ENCODE peak calls at places on chromosomes 12 and 14, in five cellular contexts. M is psoas muscle, N is mammary epithelial cell, Q is breast epithelium, R is GM06990. L is an unnamed sample.

GRCh38 chr14:37591311-37591940 is 3.6 kb downstream of the FOXA1 start:
- DNase-seq in M (no peak), N (no peak), Q (no peak), R (no peak), L (no peak)

GRCh38 chr14:92035890-92036289 is 4.0 kb downstream of the TRIP11 start:
- DNase-seq in M (no peak), N (no peak), Q (no peak), R (no peak), L (no peak)

GRCh38 chr12:104334581-104334980 is 31.0 kb downstream of the EID3 start:
- DNase-seq in M (no peak), N (no peak), Q (no peak), R (no peak), L (no peak)

GRCh38 chr14:41606249-41607118 is at the start of gene LRFN5:
- DNase-seq in M (peak), N (no peak), Q (no peak), R (no peak), L (no peak)

GRCh38 chr12:65891987-65892481 is 67.8 kb downstream of the HMGA2 start:
- DNase-seq in M (peak), N (peak), Q (peak), R (no peak), L (no peak)

GRCh38 chr12:54357802-54358619 is 6.3 kb downstream of the GPR84 start:
- DNase-seq in M (no peak), N (no peak), Q (no peak), R (no peak), L (no peak)

GRCh38 chr12:94245984-94246383 is 97.6 kb downstream of the PLXNC1 start:
- DNase-seq in M (no peak), N (no peak), Q (no peak), R (no peak), L (no peak)

GRCh38 chr14:23123419-23123818 is 4.4 kb upstream of the CEBPE start:
- DNase-seq in M (peak), N (no peak), Q (peak), R (no peak), L (no peak)

GRCh38 chr12:127559349-127560040 is 707.5 kb upstream of the TMEM132C start:
- DNase-seq in M (no peak), N (peak), Q (no peak), R (no peak), L (no peak)

GRCh38 chr14:61564623-61565091 is 130.7 kb upstream of the HIF1A start:
- DNase-seq in M (no peak), N (peak), Q (no peak), R (no peak), L (no peak)

GRCh38 chr12:2893007-2893406 is 2.3 kb downstream of the TULP3 start:
- DNase-seq in M (no peak), N (peak), Q (no peak), R (no peak), L (no peak)

GRCh38 chr12:105343836-105344235 is 13.3 kb downstream of the C12orf75 start:
- DNase-seq in M (no peak), N (no peak), Q (no peak), R (no peak), L (no peak)

GRCh38 chr14:70753518-70753953 is 55.8 kb downstream of the MAP3K9 start:
- DNase-seq in M (no peak), N (no peak), Q (no peak), R (no peak), L (no peak)

GRCh38 chr14:50007123-50007903 is 109.1 kb downstream of the VCPKMT start:
- DNase-seq in M (no peak), N (peak), Q (no peak), R (no peak), L (no peak)

GRCh38 chr14:90981658-90982057 is 78.8 kb downstream of the RPS6KA5 start:
- DNase-seq in M (no peak), N (no peak), Q (no peak), R (no peak), L (no peak)

GRCh38 chr14:69088523-69089445 is 64.1 kb downstream of the DCAF5 start:
- DNase-seq in M (no peak), N (peak), Q (peak), R (no peak), L (no peak)

DNA sequence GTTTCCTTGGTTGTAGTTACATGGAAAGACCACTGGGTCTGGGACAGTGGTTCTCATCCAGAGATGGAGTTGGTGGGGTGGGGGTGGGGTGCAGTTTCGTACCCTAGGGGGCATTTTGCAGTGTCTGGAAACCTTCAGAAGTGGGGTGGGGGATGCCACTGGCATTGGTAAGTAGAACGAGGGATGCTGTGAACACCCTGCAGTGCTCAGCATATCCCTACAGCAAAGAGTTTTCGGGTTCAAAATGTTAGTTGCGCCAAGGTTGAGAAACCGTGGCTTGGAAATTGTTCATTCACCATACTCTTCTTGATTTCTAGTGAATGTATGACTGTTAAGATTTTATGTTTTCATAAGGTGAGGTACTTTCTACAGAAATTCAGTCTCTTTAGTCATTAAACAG is 28.7 kb downstream of the TRAF3 start:
- DNase-seq in M (no peak), N (no peak), Q (no peak), R (no peak), L (no peak)
- TF ChIP-seq CTCF in M (no peak), N (no peak), Q (no peak), R (no peak), L (peak)

GRCh38 chr12:49489154-49489553 is 49.7 kb upstream of the KCNH3 start:
- DNase-seq in M (no peak), N (no peak), Q (no peak), R (no peak), L (no peak)
- TF ChIP-seq CTCF in M (no peak), N (no peak), Q (no peak), R (no peak), L (no peak)

DNA sequence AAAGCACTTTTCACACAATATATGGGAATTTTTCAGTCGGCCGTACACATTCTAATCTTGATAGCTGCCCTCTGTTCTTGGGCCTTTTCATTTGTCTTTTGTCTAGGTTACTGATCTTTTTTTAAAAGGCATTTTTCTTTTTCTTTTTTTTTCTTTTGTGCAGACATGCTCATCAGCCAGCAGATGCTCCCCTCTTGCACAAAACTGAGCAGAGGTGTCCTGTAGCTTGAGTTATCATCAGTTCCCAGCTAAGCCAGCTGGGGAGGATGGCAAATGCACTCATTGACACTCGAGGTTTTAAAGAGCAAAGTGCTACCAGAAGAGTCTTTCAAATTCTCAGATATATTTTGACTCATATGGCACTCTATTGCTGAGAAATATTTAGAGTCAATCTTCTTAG is 913.9 kb upstream of the SEL1L start:
- DNase-seq in M (no peak), N (no peak), Q (no peak), R (no peak), L (no peak)
- TF ChIP-seq CTCF in M (no peak), N (no peak), Q (no peak), R (no peak), L (no peak)

DNA sequence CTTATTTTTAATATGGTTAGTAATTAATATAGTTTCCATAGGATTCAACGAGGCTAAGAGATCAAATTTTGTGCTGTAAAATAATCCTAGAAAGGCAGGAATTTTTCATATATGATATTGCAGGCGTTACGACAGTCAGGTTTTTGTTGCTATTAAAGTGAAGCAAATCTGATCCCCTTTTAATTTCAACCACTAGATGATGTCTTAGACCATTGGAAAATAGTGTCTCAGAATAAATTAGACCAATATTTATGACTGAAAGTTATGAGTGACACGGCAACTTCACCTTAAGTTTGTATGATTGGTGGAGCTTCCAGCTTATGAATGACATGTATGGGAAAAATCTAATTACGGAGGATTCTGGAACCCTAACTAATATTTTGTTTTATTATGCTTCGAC is 2.5 kb downstream of the TPH2 start:
- DNase-seq in M (no peak), N (no peak), Q (no peak), R (no peak), L (no peak)
- TF ChIP-seq CTCF in M (no peak), N (no peak), Q (no peak), R (no peak), L (no peak)

GRCh38 chr14:73746540-73747385 is 32.6 kb upstream of the PNMA1 start:
- DNase-seq in M (no peak), N (no peak), Q (no peak), R (no peak), L (no peak)
- TF ChIP-seq CTCF in M (no peak), N (peak), Q (peak), R (no peak), L (no peak)

GRCh38 chr12:121816925-121817647 is 13.3 kb downstream of the SETD1B start:
- DNase-seq in M (peak), N (no peak), Q (no peak), R (no peak), L (no peak)
- TF ChIP-seq CTCF in M (no peak), N (no peak), Q (no peak), R (no peak), L (no peak)

GRCh38 chr14:100679707-100680438 is 46.8 kb upstream of the DLK1 start:
- DNase-seq in M (peak), N (no peak), Q (peak), R (no peak), L (peak)
- TF ChIP-seq CTCF in M (no peak), N (no peak), Q (no peak), R (no peak), L (no peak)

DNA sequence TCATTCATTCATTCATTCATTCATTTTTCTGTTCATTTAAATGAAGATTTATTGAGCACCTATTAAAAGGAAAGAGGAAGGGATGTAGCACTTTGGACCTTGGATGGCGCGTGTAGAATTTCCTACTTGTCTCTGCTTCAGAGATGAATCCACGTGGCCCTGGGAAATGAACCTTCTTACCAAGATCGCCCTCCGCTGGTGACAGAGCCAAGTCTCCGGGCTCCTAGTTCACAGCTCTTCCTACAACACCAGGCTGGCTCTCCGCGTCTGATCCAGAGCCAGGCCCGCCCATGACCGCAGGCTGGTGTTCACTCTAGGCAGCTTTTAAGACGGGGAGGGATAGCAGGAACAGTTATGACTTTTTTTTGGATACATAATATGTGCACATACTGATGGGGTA is 70.9 kb upstream of the PIWIL1 start:
- DNase-seq in M (no peak), N (no peak), Q (peak), R (no peak), L (no peak)
- TF ChIP-seq CTCF in M (no peak), N (no peak), Q (peak), R (no peak), L (no peak)

GRCh38 chr12:112468041-112468440 is 49.3 kb downstream of the PTPN11 start:
- DNase-seq in M (no peak), N (no peak), Q (no peak), R (no peak), L (no peak)

GRCh38 chr12:112473056-112473455 is 54.3 kb downstream of the PTPN11 start:
- DNase-seq in M (no peak), N (no peak), Q (no peak), R (no peak), L (no peak)
- TF ChIP-seq CTCF in M (no peak), N (peak), Q (no peak), R (peak), L (no peak)

GRCh38 chr14:45990252-45990651 is 661.3 kb downstream of the RPL10L start:
- DNase-seq in M (no peak), N (no peak), Q (no peak), R (no peak), L (no peak)
- TF ChIP-seq CTCF in M (peak), N (no peak), Q (no peak), R (no peak), L (peak)

L was measured in mesothelial cell of epicardium.